ENCODE peak calls at places on chromosome 6, in four cellular contexts. X, W, P and Y are unnamed samples.

GRCh38 chr6:2360126-2360525 is 114.7 kb upstream of the GMDS start:
- DNase-seq in P (no peak), W (no peak), X (no peak), Y (no peak)

GRCh38 chr6:101402618-101403002 is 9.1 kb downstream of the GRIK2 start:
- DNase-seq in X (no peak), W (no peak), P (no peak), Y (no peak)

GRCh38 chr6:53929340-53930120 is 134.7 kb downstream of the LRRC1 start:
- DNase-seq in P (no peak), W (peak), X (no peak), Y (no peak)

GRCh38 chr6:107064579-107065065 is 36.6 kb downstream of the MTRES1 start:
- DNase-seq in P (no peak), X (peak), W (peak), Y (peak)

GRCh38 chr6:4820704-4821276 is 44.6 kb downstream of the CDYL start:
- DNase-seq in X (no peak), W (no peak), P (no peak), Y (peak)

GRCh38 chr6:142187209-142187608 is 40.1 kb downstream of the VTA1 start:
- DNase-seq in X (no peak), P (no peak), W (peak), Y (peak)

GRCh38 chr6:87798393-87799278 is 96.6 kb upstream of the AKIRIN2 start:
- DNase-seq in P (no peak), X (no peak), W (no peak), Y (no peak)

GRCh38 chr6:6725834-6726194 is 137.3 kb downstream of the LY86 start:
- DNase-seq in W (no peak), X (no peak), P (no peak), Y (no peak)

GRCh38 chr6:17714879-17715860 is 8.4 kb upstream of the NUP153 start:
- DNase-seq in P (no peak), W (peak), X (no peak), Y (peak)

GRCh38 chr6:127192911-127193503 is 73.7 kb upstream of the RNF146 start:
- DNase-seq in W (peak), X (no peak), P (no peak), Y (peak)

GRCh38 chr6:105136433-105137350 is 43.1 kb downstream of the POPDC3 start:
- DNase-seq in P (no peak), X (peak), W (peak), Y (peak)

GRCh38 chr6:797479-798077 is 104.6 kb upstream of the EXOC2 start:
- DNase-seq in W (peak), P (peak), X (peak), Y (peak)
- TF ChIP-seq CTCF in W (peak), P (peak), X (peak), Y (peak)

DNA sequence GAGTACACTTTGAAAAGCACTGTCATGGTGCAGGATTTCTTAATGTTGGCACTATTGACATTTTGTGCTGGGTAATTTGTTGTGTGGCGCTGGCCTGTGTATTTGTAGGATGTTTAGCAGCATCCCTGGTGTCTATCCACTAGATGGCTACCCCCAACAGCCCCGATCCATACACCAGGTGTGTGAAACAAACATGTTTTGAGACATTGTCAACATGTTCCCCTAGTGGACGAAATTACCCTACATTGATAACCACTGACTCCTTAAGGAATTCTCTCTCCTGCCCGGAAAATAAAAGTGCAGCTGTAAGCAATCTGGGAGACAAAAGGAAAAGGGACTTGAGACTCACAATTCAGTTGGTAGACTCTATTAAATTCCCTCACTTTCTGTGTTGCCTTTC is 52.6 kb upstream of the TMEM200A start:
- DNase-seq in X (no peak), W (no peak), P (no peak), Y (no peak)
- TF ChIP-seq CTCF in X (no peak), W (no peak), P (peak), Y (peak)

GRCh38 chr6:119962505-119962904 is 612.9 kb upstream of the MAN1A1 start:
- DNase-seq in W (no peak), P (no peak), X (no peak), Y (no peak)

GRCh38 chr6:119965900-119966299 is 616.3 kb upstream of the MAN1A1 start:
- DNase-seq in W (no peak), X (no peak), P (no peak), Y (no peak)

GRCh38 chr6:119966484-119966883 is 616.9 kb upstream of the MAN1A1 start:
- DNase-seq in X (no peak), P (no peak), W (no peak), Y (no peak)
- TF ChIP-seq CTCF in X (no peak), P (peak), W (no peak), Y (no peak)

GRCh38 chr6:50270427-50270826 is 220.7 kb upstream of the DEFB112 start:
- DNase-seq in P (no peak), W (peak), X (no peak), Y (no peak)

GRCh38 chr6:50259903-50260302 is 210.2 kb upstream of the DEFB112 start:
- DNase-seq in W (no peak), X (no peak), P (no peak), Y (no peak)

DNA sequence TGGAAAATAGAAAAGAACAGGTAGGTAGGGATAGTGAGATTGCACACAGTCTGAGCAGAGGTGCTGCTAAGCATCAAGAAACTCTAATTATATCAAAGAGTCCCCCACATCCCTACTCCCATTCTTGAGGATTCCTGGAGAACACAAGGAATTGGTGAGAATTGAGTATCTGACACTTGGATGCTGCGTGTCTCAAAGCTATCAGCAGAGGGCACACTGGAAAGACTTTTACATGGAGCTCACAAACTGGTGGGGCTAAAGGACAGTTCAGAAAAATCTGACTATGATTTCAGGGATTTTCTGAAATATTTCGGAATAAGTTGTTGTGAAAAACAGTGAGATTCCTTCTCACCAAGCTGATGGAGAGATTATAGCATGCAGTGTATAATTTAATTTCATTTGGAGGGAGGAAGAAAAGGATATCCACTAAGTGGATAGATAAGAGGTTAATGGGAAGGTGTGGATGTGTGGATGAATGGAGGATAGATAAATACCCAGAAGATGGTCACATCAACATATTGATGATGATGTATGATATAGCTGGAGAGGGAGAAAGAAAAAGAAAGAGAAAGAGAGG is 215.4 kb upstream of the DEFB112 start:
- DNase-seq in P (no peak), X (no peak), W (peak), Y (no peak)
- TF ChIP-seq CTCF in P (peak), X (no peak), W (no peak), Y (peak)

GRCh38 chr6:143962644-143962929 is 45.5 kb downstream of the PLAGL1 start:
- DNase-seq in X (no peak), P (no peak), W (peak), Y (peak)
- TF ChIP-seq CTCF in X (no peak), P (no peak), W (peak), Y (peak)

GRCh38 chr6:8539446-8539845 is 104.1 kb upstream of the SLC35B3 start:
- DNase-seq in X (no peak), P (no peak), W (peak), Y (peak)
- TF ChIP-seq CTCF in X (peak), P (peak), W (no peak), Y (peak)

GRCh38 chr6:33746036-33746600 is 587 bp downstream of the IP6K3 start:
- DNase-seq in X (no peak), W (peak), P (no peak), Y (peak)
- TF ChIP-seq CTCF in X (no peak), W (no peak), P (no peak), Y (peak)

GRCh38 chr6:157139054-157139708 is 184.1 kb downstream of the TMEM242 start:
- DNase-seq in W (no peak), P (no peak), X (no peak), Y (no peak)
- TF ChIP-seq CTCF in W (no peak), P (no peak), X (no peak), Y (no peak)

GRCh38 chr6:46491789-46492547 is 719 bp upstream of the RCAN2 start:
- DNase-seq in P (no peak), X (peak), W (peak), Y (peak)

GRCh38 chr6:46486186-46486585 is 5.1 kb downstream of the RCAN2 start:
- DNase-seq in P (no peak), W (no peak), X (no peak), Y (peak)

GRCh38 chr6:46491201-46491788 is at the start of gene RCAN2:
- DNase-seq in P (no peak), X (peak), W (peak), Y (peak)

DNA sequence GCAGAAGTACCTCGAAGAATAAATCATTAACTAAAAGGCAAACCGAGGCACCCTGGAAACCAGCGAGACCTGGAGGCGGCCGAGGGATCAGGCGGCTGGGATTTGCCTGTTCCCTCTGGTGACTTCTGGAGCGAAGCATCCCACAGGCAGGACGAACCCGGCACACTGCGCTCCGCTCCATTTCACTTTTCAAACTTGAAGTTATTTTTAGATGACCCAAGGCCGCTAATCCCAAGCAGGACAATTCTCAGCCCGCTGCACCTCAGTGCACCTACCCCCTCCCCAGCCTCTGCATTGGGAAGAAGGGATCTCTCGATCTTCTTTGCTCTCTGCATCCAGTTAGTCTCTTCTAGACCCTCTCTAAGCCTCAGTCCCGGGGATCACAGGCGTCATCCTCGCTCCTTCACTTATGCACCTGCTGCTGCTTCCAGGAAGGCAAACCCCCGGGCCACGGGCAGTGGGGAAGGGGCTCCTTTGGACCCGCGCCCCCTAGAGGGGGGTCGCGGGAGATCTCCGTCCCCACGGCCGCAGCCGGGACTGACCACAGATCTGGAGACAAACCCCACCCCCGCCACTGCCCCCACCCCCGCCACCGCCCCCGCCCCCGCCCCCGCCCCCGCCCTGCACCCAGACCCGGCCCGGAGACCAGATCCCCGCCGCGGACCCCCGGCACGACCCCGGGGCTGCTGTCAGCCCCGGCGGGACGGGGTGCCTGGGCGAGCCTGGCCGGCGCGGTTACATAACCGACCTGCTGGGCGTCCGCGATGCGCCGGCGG is 636 bp downstream of the RCAN2 start:
- DNase-seq in W (no peak), X (peak), P (no peak), Y (no peak)
- TF ChIP-seq CTCF in W (no peak), X (no peak), P (peak), Y (peak)